ENCODE peak calls at places on chromosomes 13 and 19, in four cellular contexts. I is GM12878, X is GM12891, D is K562. K is an unnamed sample.

GRCh38 chr13:86907116-86907515 is 764.1 kb upstream of the SLITRK5 start:
- DNase-seq in I (no peak), X (no peak), D (no peak), K (no peak)

GRCh38 chr13:51590966-51591627 is 6.8 kb downstream of the WDFY2 start:
- DNase-seq in I (no peak), X (no peak), D (peak), K (no peak)

GRCh38 chr13:85332595-85332994 is 466.6 kb downstream of the SLITRK6 start:
- DNase-seq in I (no peak), X (no peak), D (no peak), K (no peak)

GRCh38 chr13:40063743-40064142 is 408.3 kb downstream of the COG6 start:
- DNase-seq in I (no peak), X (no peak), D (no peak), K (no peak)

GRCh38 chr13:110372676-110373075 is 65.6 kb downstream of the COL4A2 start:
- DNase-seq in I (no peak), X (no peak), D (no peak), K (no peak)

GRCh38 chr13:44221657-44222056 is 152.0 kb upstream of the SERP2 start:
- DNase-seq in I (no peak), X (no peak), D (no peak), K (no peak)

GRCh38 chr19:53131085-53131484 is 1.6 kb downstream of the ZNF415 start:
- DNase-seq in I (no peak), X (no peak), D (no peak), K (no peak)

GRCh38 chr19:57615346-57615745 is 1.3 kb downstream of the ZNF134 start:
- DNase-seq in I (no peak), X (no peak), D (no peak), K (no peak)

GRCh38 chr13:109213714-109214113 is 572.7 kb downstream of the IRS2 start:
- DNase-seq in I (no peak), X (no peak), D (no peak), K (no peak)

GRCh38 chr19:17246681-17247425 is 1.1 kb upstream of the NR2F6 start:
- DNase-seq in I (no peak), X (no peak), D (no peak), K (no peak)

GRCh38 chr19:29964171-29964570 is 22.1 kb downstream of the URI1 start:
- DNase-seq in I (no peak), X (no peak), D (no peak), K (no peak)

DNA sequence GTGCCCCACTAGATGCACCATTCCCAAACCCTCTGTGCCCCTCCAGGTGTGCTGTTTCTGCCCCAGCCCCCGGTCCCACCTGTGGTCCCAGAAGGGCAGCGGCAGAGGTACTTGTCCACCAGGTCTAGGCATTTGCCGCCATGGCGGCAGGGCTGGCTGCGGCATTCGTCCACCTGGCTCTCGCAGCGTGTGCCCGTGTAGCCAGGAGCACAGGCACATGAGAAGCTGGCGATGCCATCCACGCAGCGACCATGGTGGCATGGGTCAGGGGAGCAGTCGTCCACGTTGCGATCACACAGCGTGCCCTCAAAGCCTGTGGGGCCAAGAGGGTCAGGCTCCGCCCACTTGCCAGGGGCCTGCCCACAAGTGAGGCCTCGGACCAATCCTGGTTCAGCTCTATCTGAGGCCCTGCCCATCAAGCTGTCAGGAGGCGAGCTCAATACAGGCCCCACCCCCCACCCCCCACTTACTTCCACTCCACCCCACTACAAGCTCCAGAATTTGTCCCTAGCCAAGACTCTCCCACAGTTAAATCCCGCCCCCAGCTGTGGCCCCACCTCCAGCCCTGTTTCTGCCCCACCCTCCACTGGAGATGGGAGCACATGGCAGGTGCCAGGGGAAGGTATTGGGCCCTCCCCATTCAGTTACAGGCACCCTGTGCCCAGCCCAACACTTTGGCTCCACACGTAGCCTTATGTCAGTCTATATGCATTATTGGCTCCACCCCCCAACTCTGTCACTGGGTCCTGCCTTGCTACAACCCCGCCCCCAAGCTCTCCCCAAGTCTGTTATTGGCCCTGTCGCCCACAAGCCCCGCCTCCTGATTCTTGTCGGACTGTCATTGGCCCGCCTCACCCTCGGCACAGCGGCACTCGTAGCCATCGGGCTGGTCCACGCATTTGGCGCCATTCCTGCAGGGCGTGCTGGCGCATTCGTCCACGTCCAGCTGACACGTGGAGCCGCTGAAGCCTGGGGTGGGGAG is 13.5 kb downstream of the NOTCH3 start:
- DNase-seq in I (no peak), X (no peak), D (peak), K (no peak)
- TF ChIP-seq SPI1 in I (no peak), X (no peak), D (no peak), K (no peak)

GRCh38 chr19:36528921-36529518 is 949 bp upstream of the ZNF260 start:
- DNase-seq in I (peak), X (peak), D (peak), K (no peak)
- TF ChIP-seq SPI1 in I (no peak), X (no peak), D (no peak), K (no peak)

GRCh38 chr19:42471554-42472249 is 29.0 kb upstream of the CXCL17 start:
- DNase-seq in I (no peak), X (no peak), D (no peak), K (no peak)
- TF ChIP-seq SPI1 in I (no peak), X (no peak), D (no peak), K (no peak)

GRCh38 chr13:106963151-106963550 is 395.2 kb upstream of the ARGLU1 start:
- DNase-seq in I (no peak), X (no peak), D (no peak), K (no peak)

GRCh38 chr13:106967391-106967790 is 399.5 kb upstream of the ARGLU1 start:
- DNase-seq in I (no peak), X (no peak), D (no peak), K (no peak)
- TF ChIP-seq SPI1 in I (no peak), X (no peak), D (no peak), K (no peak)

DNA sequence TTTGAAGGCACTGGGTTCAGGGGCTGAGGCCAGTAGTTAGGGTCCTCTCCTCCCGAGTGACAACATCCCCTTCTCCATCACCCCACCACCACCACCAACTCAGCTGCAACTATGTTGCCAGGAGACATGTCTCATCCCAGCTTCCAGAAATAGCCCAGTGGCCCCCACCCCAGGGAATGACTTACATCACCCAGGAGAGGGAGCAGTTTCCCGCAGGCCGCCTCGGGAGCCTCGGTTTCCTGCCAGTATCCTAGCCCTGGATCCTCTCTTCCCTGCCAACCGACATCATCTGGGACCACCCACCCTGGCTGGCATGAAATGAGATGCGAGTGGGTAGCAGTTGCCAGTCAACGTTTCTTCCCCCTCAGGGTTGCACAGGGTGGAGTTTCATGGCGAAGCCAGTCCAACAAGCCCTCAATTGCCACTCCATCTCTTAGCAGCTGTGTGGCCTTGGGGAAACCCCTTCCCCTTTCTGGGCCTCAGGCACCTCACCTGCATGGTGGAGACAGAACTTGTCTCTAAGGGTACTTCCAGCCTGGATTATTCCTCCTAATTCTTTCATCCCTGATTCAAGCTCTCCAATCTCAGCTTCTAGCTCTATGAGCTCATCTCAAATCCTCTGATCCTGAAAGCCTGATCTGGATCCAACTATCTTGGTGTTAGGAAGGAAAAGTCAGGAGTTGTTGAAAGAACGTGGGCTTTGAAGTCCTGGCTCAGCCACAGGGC is 3.9 kb upstream of the GSK3A start:
- DNase-seq in I (no peak), X (no peak), D (peak), K (no peak)
- TF ChIP-seq SPI1 in I (no peak), X (no peak), D (no peak), K (no peak)

DNA sequence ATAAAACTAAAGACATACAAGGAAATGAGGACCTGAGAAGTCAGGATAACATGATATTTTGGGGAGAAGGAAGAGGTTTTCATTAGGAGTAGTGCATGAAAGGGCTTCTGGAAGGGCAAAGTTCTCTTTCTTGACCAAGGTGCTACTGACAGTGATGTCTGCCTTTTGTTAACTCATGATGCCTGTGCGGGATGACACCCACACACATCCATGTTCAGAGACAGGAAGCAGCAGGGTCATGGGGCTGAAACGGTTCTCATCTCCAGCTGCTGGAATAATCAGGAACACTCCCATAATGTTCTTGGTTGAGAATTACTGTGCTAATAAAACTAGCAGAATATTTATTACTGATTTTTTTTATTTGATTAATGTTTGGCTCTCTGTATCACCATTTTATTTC is 29.1 kb downstream of the KCNC3 start:
- DNase-seq in I (no peak), X (no peak), D (no peak), K (no peak)
- TF ChIP-seq SPI1 in I (no peak), X (no peak), D (no peak), K (no peak)

GRCh38 chr13:41564046-41564445 is 106.7 kb downstream of the RGCC start:
- DNase-seq in I (no peak), X (no peak), D (no peak), K (no peak)

GRCh38 chr13:41565221-41565620 is 107.9 kb downstream of the RGCC start:
- DNase-seq in I (no peak), X (no peak), D (no peak), K (no peak)

GRCh38 chr13:41562083-41562482 is 104.7 kb downstream of the RGCC start:
- DNase-seq in I (no peak), X (no peak), D (no peak), K (no peak)

GRCh38 chr13:41562541-41563178 is 105.3 kb downstream of the RGCC start:
- DNase-seq in I (no peak), X (no peak), D (no peak), K (no peak)

GRCh38 chr13:41563501-41564001 is 106.2 kb downstream of the RGCC start:
- DNase-seq in I (no peak), X (no peak), D (no peak), K (no peak)
- TF ChIP-seq SPI1 in I (no peak), X (no peak), D (no peak), K (no peak)

DNA sequence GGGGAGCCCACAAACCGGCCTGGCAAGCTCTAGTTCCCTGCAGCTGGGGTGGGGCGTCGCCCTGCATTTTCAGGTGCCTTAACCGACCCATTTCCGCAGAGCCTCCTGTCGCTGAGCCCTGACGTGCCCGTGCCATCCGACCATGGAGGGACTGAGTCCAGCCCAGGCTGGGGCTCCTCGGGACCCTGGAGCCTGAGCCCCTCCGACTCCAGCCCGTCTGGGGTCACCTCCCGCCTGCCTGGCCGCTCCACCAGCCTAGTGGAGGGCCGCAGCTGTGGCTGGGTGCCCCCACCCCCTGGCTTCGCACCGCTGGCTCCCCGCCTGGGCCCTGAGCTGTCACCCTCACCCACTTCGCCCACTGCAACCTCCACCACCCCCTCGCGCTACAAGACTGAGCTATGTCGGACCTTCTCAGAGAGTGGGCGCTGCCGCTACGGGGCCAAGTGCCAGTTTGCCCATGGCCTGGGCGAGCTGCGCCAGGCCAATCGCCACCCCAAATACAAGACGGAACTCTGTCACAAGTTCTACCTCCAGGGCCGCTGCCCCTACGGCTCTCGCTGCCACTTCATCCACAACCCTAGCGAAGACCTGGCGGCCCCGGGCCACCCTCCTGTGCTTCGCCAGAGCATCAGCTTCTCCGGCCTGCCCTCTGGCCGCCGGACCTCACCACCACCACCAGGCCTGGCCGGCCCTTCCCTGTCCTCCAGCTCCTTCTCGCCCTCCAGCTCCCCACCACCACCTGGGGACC is 1.2 kb downstream of the ZFP36 start:
- DNase-seq in I (no peak), X (no peak), D (no peak), K (peak)
- TF ChIP-seq SPI1 in I (no peak), X (no peak), D (no peak), K (no peak)

DNA sequence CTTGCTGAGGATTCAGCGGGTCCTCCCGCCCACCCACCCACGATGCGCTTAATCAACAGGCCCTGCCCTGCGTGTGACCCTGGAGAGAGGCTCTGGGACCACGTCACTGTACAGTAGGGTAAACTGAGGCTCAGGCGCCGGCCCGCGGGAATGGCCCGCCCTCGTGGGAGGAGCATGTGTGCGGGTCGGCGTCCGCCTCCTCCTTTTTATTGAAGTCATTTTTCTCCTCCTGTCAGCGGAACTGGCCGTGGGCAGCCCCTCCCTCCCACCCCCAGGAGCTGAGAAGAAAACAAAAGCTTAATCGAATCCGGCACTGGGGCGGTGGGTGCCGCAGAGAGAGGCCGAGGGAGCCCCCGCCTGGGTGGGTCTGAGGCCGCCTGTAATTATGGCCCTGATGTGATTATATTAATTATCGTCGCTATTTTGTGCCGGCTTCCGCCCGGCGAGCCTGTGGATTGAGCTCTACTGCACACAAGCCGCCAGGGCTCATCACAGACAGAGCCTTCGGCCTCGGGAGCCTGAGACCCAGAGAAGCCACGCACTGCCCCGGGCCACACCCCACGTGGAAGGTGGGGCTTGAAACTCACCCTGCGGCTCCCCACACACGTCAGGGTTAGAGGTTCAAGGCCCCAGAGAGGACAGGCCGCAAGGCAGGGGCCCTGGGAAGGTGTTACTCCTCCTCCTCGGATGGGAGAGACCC is 7.0 kb downstream of the C2CD4C start:
- DNase-seq in I (no peak), X (no peak), D (no peak), K (no peak)
- TF ChIP-seq SPI1 in I (no peak), X (no peak), D (no peak), K (no peak)

DNA sequence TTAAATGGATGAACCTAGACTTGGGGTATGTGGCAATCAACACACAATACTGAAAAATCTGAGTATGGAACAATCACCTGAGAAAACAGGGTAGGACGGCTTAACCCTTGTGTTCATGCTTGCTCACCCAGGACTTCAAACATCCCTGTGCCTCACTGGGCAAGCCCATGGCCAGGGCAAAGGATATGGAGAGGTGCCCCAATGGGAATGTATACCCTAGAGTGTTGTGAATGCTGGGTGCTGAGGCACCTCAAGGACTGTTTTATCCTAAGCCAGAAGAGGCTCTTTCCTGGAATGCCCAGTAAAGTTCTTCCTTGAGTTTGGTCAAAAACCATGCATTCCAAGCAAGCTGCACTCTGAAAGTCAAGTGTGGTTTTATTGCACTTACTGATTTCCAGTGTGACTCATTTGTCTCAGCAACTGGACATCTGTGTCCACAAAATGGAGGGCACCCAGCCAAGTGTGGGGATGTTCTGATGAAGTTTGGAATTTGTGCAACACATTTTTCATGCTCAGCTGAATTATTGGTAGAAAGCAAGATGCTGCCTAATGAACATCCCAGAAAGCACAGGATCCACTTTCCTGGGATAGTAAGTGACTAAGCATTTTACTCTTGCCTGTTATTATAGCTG is 531.3 kb downstream of the RFC3 start:
- DNase-seq in I (no peak), X (no peak), D (no peak), K (no peak)
- TF ChIP-seq SPI1 in I (no peak), X (no peak), D (no peak), K (no peak)